ENCODE peak calls at places on chromosomes 3 and 15, in seven cellular contexts. One of them, this sample, is unnamed.
A peak's percentile ranks its signal among the peaks of the same experiment; 100 is the strongest.

GRCh38 chr15:68384451-68385239 is 47.3 kb downstream of the ITGA11 start:
- DNase-seq in MM.1S: no peak
- DNase-seq in IMR-90: peak; percentile 92
- DNase-seq in mesenchymal stem cell: peak; percentile 98
- DNase-seq in H9: peak; percentile 9
- DNase-seq in H1: no peak
- DNase-seq in PC-3: peak; percentile 89
- DNase-seq in this sample: no peak

GRCh38 chr3:165638066-165638465 is 199.2 kb downstream of the BCHE start:
- DNase-seq in PC-3: no peak
- DNase-seq in H9: no peak
- DNase-seq in H1: no peak
- DNase-seq in MM.1S: no peak
- DNase-seq in IMR-90: peak; percentile 28
- DNase-seq in mesenchymal stem cell: no peak
- DNase-seq in this sample: no peak

GRCh38 chr15:34953851-34954250 is 15.7 kb downstream of the AQR start:
- DNase-seq in PC-3: no peak
- DNase-seq in IMR-90: no peak
- DNase-seq in MM.1S: peak; percentile 71
- DNase-seq in H1: no peak
- DNase-seq in H9: no peak
- DNase-seq in mesenchymal stem cell: no peak
- DNase-seq in this sample: no peak

GRCh38 chr3:67384790-67385397 is 269.5 kb downstream of the SUCLG2 start:
- DNase-seq in MM.1S: no peak
- DNase-seq in mesenchymal stem cell: peak; percentile 50
- DNase-seq in H1: peak; percentile 43
- DNase-seq in H9: peak; percentile 77
- DNase-seq in PC-3: peak; percentile 52
- DNase-seq in IMR-90: peak; percentile 50
- DNase-seq in this sample: peak; percentile 37

GRCh38 chr3:171054231-171054630 is 27.7 kb upstream of the SLC2A2 start:
- DNase-seq in MM.1S: no peak
- DNase-seq in PC-3: no peak
- DNase-seq in H1: no peak
- DNase-seq in IMR-90: no peak
- DNase-seq in H9: no peak
- DNase-seq in mesenchymal stem cell: no peak
- DNase-seq in this sample: no peak

GRCh38 chr3:109098245-109098644 is 19.7 kb downstream of the MORC1 start:
- DNase-seq in IMR-90: no peak
- DNase-seq in PC-3: peak; percentile 51
- DNase-seq in MM.1S: peak; percentile 35
- DNase-seq in H1: no peak
- DNase-seq in mesenchymal stem cell: no peak
- DNase-seq in H9: peak; percentile 66
- DNase-seq in this sample: no peak

GRCh38 chr15:40471778-40472130 is 970 bp downstream of the CHST14 start:
- DNase-seq in MM.1S: peak; percentile 19
- DNase-seq in mesenchymal stem cell: no peak
- DNase-seq in IMR-90: peak; percentile 10
- DNase-seq in H1: peak; percentile 29
- DNase-seq in PC-3: peak; percentile 77
- DNase-seq in H9: peak; percentile 70
- DNase-seq in this sample: no peak

GRCh38 chr15:76898102-76898501 is 7.0 kb downstream of the SCAPER start:
- DNase-seq in MM.1S: no peak
- DNase-seq in mesenchymal stem cell: no peak
- DNase-seq in IMR-90: peak; percentile 29
- DNase-seq in H9: no peak
- DNase-seq in H1: no peak
- DNase-seq in PC-3: peak; percentile 82
- DNase-seq in this sample: no peak

GRCh38 chr15:72203507-72203837 is 5.9 kb upstream of the GRAMD2A start:
- DNase-seq in H9: no peak
- DNase-seq in mesenchymal stem cell: no peak
- DNase-seq in IMR-90: peak; percentile 90
- DNase-seq in MM.1S: no peak
- DNase-seq in PC-3: no peak
- DNase-seq in H1: no peak
- DNase-seq in this sample: no peak

GRCh38 chr15:27179789-27180188 is 208.8 kb downstream of the GABRG3 start:
- DNase-seq in H1: no peak
- DNase-seq in PC-3: no peak
- DNase-seq in H9: no peak
- DNase-seq in MM.1S: no peak
- DNase-seq in mesenchymal stem cell: no peak
- DNase-seq in IMR-90: no peak
- DNase-seq in this sample: peak; percentile 39

GRCh38 chr3:197181751-197182150 is 116.7 kb downstream of the DLG1 start:
- DNase-seq in H9: no peak
- DNase-seq in mesenchymal stem cell: peak; percentile 83
- DNase-seq in IMR-90: peak; percentile 72
- DNase-seq in H1: no peak
- DNase-seq in MM.1S: no peak
- DNase-seq in PC-3: no peak
- DNase-seq in this sample: no peak

GRCh38 chr15:77527164-77527778 is 105.4 kb downstream of the LINGO1 start:
- DNase-seq in mesenchymal stem cell: peak; percentile 93
- DNase-seq in H1: no peak
- DNase-seq in H9: peak; percentile 76
- DNase-seq in PC-3: peak; percentile 30
- DNase-seq in IMR-90: peak; percentile 79
- DNase-seq in MM.1S: no peak
- DNase-seq in this sample: peak; percentile 48

GRCh38 chr3:45795882-45796765 is at the start of gene SLC6A20:
- DNase-seq in mesenchymal stem cell: no peak
- DNase-seq in H1: no peak
- DNase-seq in PC-3: no peak
- DNase-seq in H9: peak; percentile 56
- DNase-seq in MM.1S: no peak
- DNase-seq in IMR-90: no peak
- DNase-seq in this sample: no peak

GRCh38 chr3:127031845-127032244 is 48.9 kb downstream of the PLXNA1 start:
- DNase-seq in PC-3: no peak
- DNase-seq in mesenchymal stem cell: no peak
- DNase-seq in H9: no peak
- DNase-seq in MM.1S: no peak
- DNase-seq in H1: no peak
- DNase-seq in IMR-90: no peak
- DNase-seq in this sample: no peak

GRCh38 chr3:41202834-41203345 is 3.6 kb downstream of the CTNNB1 start:
- DNase-seq in H9: no peak
- DNase-seq in MM.1S: no peak
- DNase-seq in IMR-90: peak; percentile 61
- DNase-seq in PC-3: peak; percentile 70
- DNase-seq in H1: no peak
- DNase-seq in mesenchymal stem cell: peak; percentile 78
- DNase-seq in this sample: no peak

GRCh38 chr3:114745322-114746240 is 401.5 kb downstream of the ZBTB20 start:
- DNase-seq in IMR-90: peak; percentile 66
- DNase-seq in H1: no peak
- DNase-seq in MM.1S: no peak
- DNase-seq in mesenchymal stem cell: peak; percentile 46
- DNase-seq in H9: no peak
- DNase-seq in PC-3: peak; percentile 42
- DNase-seq in this sample: no peak

GRCh38 chr15:89797678-89798201 is 16.9 kb downstream of the ANPEP start:
- DNase-seq in IMR-90: no peak
- DNase-seq in MM.1S: no peak
- DNase-seq in H1: no peak
- DNase-seq in mesenchymal stem cell: no peak
- DNase-seq in H9: no peak
- DNase-seq in PC-3: no peak
- DNase-seq in this sample: no peak

GRCh38 chr15:83404143-83404542 is 43.0 kb upstream of the SH3GL3 start:
- DNase-seq in MM.1S: no peak
- DNase-seq in H1: no peak
- DNase-seq in mesenchymal stem cell: no peak
- DNase-seq in IMR-90: no peak
- DNase-seq in PC-3: no peak
- DNase-seq in H9: no peak
- DNase-seq in this sample: no peak

GRCh38 chr15:91472316-91472756 is 372.3 kb downstream of the SV2B start:
- DNase-seq in PC-3: no peak
- DNase-seq in IMR-90: peak; percentile 18
- DNase-seq in H9: no peak
- DNase-seq in MM.1S: peak; percentile 60
- DNase-seq in mesenchymal stem cell: no peak
- DNase-seq in H1: no peak
- DNase-seq in this sample: no peak

GRCh38 chr3:52798376-52798977 is 3.9 kb downstream of the ITIH3 start:
- DNase-seq in PC-3: no peak
- DNase-seq in H1: no peak
- DNase-seq in mesenchymal stem cell: no peak
- DNase-seq in H9: no peak
- DNase-seq in MM.1S: no peak
- DNase-seq in IMR-90: no peak
- DNase-seq in this sample: no peak
- H3K9ac ChIP-seq in PC-3: no peak overlapping the region
- H3K9ac ChIP-seq in H1: no peak overlapping the region
- H3K9ac ChIP-seq in mesenchymal stem cell: no peak overlapping the region
- H3K9ac ChIP-seq in H9: no peak overlapping the region
- H3K9ac ChIP-seq in MM.1S: no peak overlapping the region
- H3K9ac ChIP-seq in IMR-90: no peak overlapping the region
- H3K9ac ChIP-seq in this sample: no peak overlapping the region

DNA sequence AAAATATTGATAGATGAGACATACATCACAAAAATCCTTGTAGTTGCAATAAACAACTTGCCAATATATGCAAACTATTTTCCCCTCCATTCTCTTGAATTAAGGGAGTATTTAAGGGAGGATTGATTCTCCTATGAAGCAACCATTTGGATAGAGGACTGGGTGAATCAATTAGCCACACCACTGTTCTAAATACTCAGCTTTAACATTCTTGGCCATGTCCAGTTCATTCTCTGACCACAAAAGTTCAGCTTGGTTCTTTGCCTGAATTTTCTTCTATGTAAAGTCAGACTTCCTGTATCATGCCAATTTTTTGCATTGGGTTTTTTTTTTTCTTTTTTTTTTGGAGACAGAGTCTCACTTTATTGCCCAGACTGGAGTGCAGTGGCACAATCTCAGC is 15.8 kb upstream of the SEC11A start:
- DNase-seq in H9: no peak
- DNase-seq in H1: no peak
- DNase-seq in PC-3: no peak
- DNase-seq in IMR-90: peak; percentile 81
- DNase-seq in MM.1S: no peak
- DNase-seq in mesenchymal stem cell: peak; percentile 22
- DNase-seq in this sample: no peak
- H3K9ac ChIP-seq in H9: no peak overlapping the region
- H3K9ac ChIP-seq in H1: no peak overlapping the region
- H3K9ac ChIP-seq in PC-3: no peak overlapping the region
- H3K9ac ChIP-seq in IMR-90: no peak overlapping the region
- H3K9ac ChIP-seq in MM.1S: no peak overlapping the region
- H3K9ac ChIP-seq in mesenchymal stem cell: no peak overlapping the region
- H3K9ac ChIP-seq in this sample: no peak overlapping the region

DNA sequence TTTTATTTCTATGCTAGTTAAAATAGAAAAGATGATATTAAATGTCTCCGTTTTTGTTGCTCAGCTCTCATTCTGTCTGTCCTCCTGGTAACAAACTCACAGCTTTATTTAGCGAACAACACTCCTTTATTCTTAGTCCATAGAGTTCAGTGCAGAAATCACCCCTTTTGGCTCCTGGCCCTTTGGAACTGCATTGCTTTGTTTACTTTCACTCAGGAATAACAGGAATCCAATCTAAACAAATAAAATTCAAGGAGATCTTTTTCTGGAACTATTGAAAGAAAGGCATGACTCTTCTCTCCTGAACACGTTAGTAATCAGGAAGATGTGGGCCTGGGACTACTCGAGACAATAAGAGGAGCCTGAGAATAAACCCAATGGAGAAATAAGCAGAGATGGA is 409.2 kb downstream of the DIPK2A start:
- DNase-seq in PC-3: peak; percentile 70
- DNase-seq in IMR-90: no peak
- DNase-seq in H9: no peak
- DNase-seq in mesenchymal stem cell: no peak
- DNase-seq in H1: no peak
- DNase-seq in MM.1S: no peak
- DNase-seq in this sample: no peak
- H3K9ac ChIP-seq in PC-3: peak overlapping the region; percentile 31
- H3K9ac ChIP-seq in IMR-90: no peak overlapping the region
- H3K9ac ChIP-seq in H9: no peak overlapping the region
- H3K9ac ChIP-seq in mesenchymal stem cell: no peak overlapping the region
- H3K9ac ChIP-seq in H1: no peak overlapping the region
- H3K9ac ChIP-seq in MM.1S: no peak overlapping the region
- H3K9ac ChIP-seq in this sample: no peak overlapping the region

GRCh38 chr15:87576486-87577176 is 679.9 kb downstream of the NTRK3 start:
- DNase-seq in MM.1S: peak; percentile 23
- DNase-seq in IMR-90: no peak
- DNase-seq in H9: no peak
- DNase-seq in mesenchymal stem cell: no peak
- DNase-seq in PC-3: peak; percentile 36
- DNase-seq in H1: no peak
- DNase-seq in this sample: no peak

GRCh38 chr15:87573534-87573933 is 683.0 kb downstream of the NTRK3 start:
- DNase-seq in H1: no peak
- DNase-seq in IMR-90: no peak
- DNase-seq in MM.1S: no peak
- DNase-seq in H9: no peak
- DNase-seq in PC-3: no peak
- DNase-seq in mesenchymal stem cell: no peak
- DNase-seq in this sample: no peak

GRCh38 chr15:87578776-87579175 is 677.8 kb downstream of the NTRK3 start:
- DNase-seq in IMR-90: no peak
- DNase-seq in H9: no peak
- DNase-seq in MM.1S: no peak
- DNase-seq in mesenchymal stem cell: no peak
- DNase-seq in H1: no peak
- DNase-seq in PC-3: peak; percentile 51
- DNase-seq in this sample: no peak

GRCh38 chr15:87577336-87577735 is 679.2 kb downstream of the NTRK3 start:
- DNase-seq in PC-3: no peak
- DNase-seq in H9: no peak
- DNase-seq in mesenchymal stem cell: no peak
- DNase-seq in MM.1S: no peak
- DNase-seq in IMR-90: no peak
- DNase-seq in H1: no peak
- DNase-seq in this sample: no peak

GRCh38 chr15:87575896-87576295 is 680.6 kb downstream of the NTRK3 start:
- DNase-seq in PC-3: peak; percentile 78
- DNase-seq in IMR-90: no peak
- DNase-seq in mesenchymal stem cell: no peak
- DNase-seq in H1: no peak
- DNase-seq in MM.1S: no peak
- DNase-seq in H9: no peak
- DNase-seq in this sample: no peak
- H3K9ac ChIP-seq in PC-3: no peak overlapping the region
- H3K9ac ChIP-seq in IMR-90: no peak overlapping the region
- H3K9ac ChIP-seq in mesenchymal stem cell: no peak overlapping the region
- H3K9ac ChIP-seq in H1: no peak overlapping the region
- H3K9ac ChIP-seq in MM.1S: no peak overlapping the region
- H3K9ac ChIP-seq in H9: no peak overlapping the region
- H3K9ac ChIP-seq in this sample: no peak overlapping the region